ENCODE peak calls at places on chromosomes 7 and 10, in five cellular contexts. S is GM12865, K is BJ, Y is right lobe of liver, E is neural crest cell. J is an unnamed sample.

GRCh38 chr10:115141254-115141653 is 48.1 kb downstream of the ATRNL1 start:
- DNase-seq in S (peak), K (no peak), Y (no peak), E (no peak), J (no peak)

GRCh38 chr7:15197359-15197977 is 294.9 kb upstream of the DGKB start:
- DNase-seq in S (no peak), K (no peak), Y (no peak), E (no peak), J (no peak)

GRCh38 chr7:155362380-155363145 is 64.9 kb downstream of the INSIG1 start:
- DNase-seq in S (no peak), K (no peak), Y (peak), E (no peak), J (no peak)

GRCh38 chr7:132472463-132473120 is 103.7 kb downstream of the PLXNA4 start:
- DNase-seq in S (no peak), K (peak), Y (no peak), E (peak), J (no peak)

GRCh38 chr7:103487419-103487818 is 41.4 kb upstream of the SLC26A5 start:
- DNase-seq in S (no peak), K (no peak), Y (no peak), E (no peak), J (no peak)

GRCh38 chr10:74888947-74889661 is 62.7 kb downstream of the KAT6B start:
- DNase-seq in S (no peak), K (no peak), Y (no peak), E (no peak), J (no peak)

GRCh38 chr10:12972146-12972545 is 29.4 kb downstream of the CCDC3 start:
- DNase-seq in S (no peak), K (no peak), Y (no peak), E (no peak), J (no peak)

GRCh38 chr10:93369588-93370164 is 112.5 kb downstream of the MYOF start:
- DNase-seq in S (no peak), K (no peak), Y (no peak), E (no peak), J (no peak)

GRCh38 chr7:77655836-77656455 is 40.3 kb upstream of the RSBN1L start:
- DNase-seq in S (no peak), K (no peak), Y (no peak), E (no peak), J (no peak)

GRCh38 chr10:80684217-80684616 is 146.5 kb downstream of the SH2D4B start:
- DNase-seq in S (peak), K (no peak), Y (no peak), E (no peak), J (no peak)

GRCh38 chr10:84415539-84416244 is 87.3 kb downstream of the CCSER2 start:
- DNase-seq in S (no peak), K (no peak), Y (peak), E (no peak), J (no peak)

GRCh38 chr10:29719281-29719675 is 84.5 kb upstream of the SVIL start:
- DNase-seq in S (no peak), K (no peak), Y (no peak), E (no peak), J (no peak)

GRCh38 chr10:69179089-69179742 is 818 bp upstream of the SUPV3L1 start:
- DNase-seq in S (no peak), K (no peak), Y (no peak), E (no peak), J (peak)

GRCh38 chr7:44587843-44588711 is 6.0 kb upstream of the TMED4 start:
- DNase-seq in S (peak), K (no peak), Y (no peak), E (no peak), J (peak)

GRCh38 chr10:122468923-122469781 is 7.8 kb downstream of the HTRA1 start:
- DNase-seq in S (no peak), K (peak), Y (no peak), E (no peak), J (no peak)

GRCh38 chr7:40965016-40965415 is 737.9 kb downstream of the INHBA start:
- DNase-seq in S (no peak), K (no peak), Y (no peak), E (no peak), J (no peak)

GRCh38 chr10:13767721-13768178 is 181.0 kb downstream of the PRPF18 start:
- DNase-seq in S (no peak), K (no peak), Y (no peak), E (no peak), J (no peak)

GRCh38 chr10:75276029-75276872 is 40.5 kb upstream of the COMTD1 start:
- DNase-seq in S (no peak), K (no peak), Y (no peak), E (no peak), J (peak)

GRCh38 chr7:1569016-1569415 is 816 bp downstream of the PSMG3 start:
- DNase-seq in S (peak), K (no peak), Y (no peak), E (no peak), J (peak)

GRCh38 chr7:129525225-129525862 is 23.0 kb downstream of the SMKR1 start:
- DNase-seq in S (no peak), K (no peak), Y (no peak), E (no peak), J (no peak)

GRCh38 chr7:158576050-158576762 is 11.4 kb downstream of the PTPRN2 start:
- DNase-seq in S (no peak), K (no peak), Y (no peak), E (no peak), J (peak)

GRCh38 chr10:132958886-132959295 is 16.5 kb upstream of the CFAP46 start:
- DNase-seq in S (no peak), K (no peak), Y (peak), E (no peak), J (no peak)

GRCh38 chr7:140281960-140282359 is 105.2 kb upstream of the KDM7A start:
- DNase-seq in S (no peak), K (no peak), Y (no peak), E (no peak), J (no peak)

GRCh38 chr7:86708334-86708733 is 64.6 kb downstream of the GRM3 start:
- DNase-seq in S (no peak), K (no peak), Y (no peak), E (no peak), J (no peak)